ENCODE peak calls at places on chromosome 20, in eight cellular contexts. O, T, J, X, U, N, D and Y are unnamed samples.
A peak's percentile ranks its signal among the peaks of the same experiment; 100 is the strongest.

GRCh38 chr20:40728470-40728869 is 39.4 kb upstream of the MAFB start:
- DNase-seq in N (no peak), J (no peak), U (no peak), O (no peak), D (no peak), T (peak; percentile 3), X (no peak), Y (no peak)

GRCh38 chr20:3239867-3240775 is 1.1 kb upstream of the SLC4A11 start:
- DNase-seq in J (peak; percentile 21), N (no peak), O (no peak), U (peak; percentile 66), X (no peak), D (no peak), T (peak; percentile 31), Y (no peak)

GRCh38 chr20:62809530-62810428 is 5.1 kb downstream of the OGFR start:
- DNase-seq in U (no peak), O (no peak), T (no peak), X (no peak), N (no peak), J (no peak), D (no peak), Y (no peak)

GRCh38 chr20:8361008-8361652 is 229.1 kb downstream of the PLCB1 start:
- DNase-seq in X (no peak), O (no peak), D (no peak), J (peak; percentile 69), U (peak; percentile 1), T (peak; percentile 81), N (no peak), Y (no peak)

GRCh38 chr20:50534567-50534966 is 24.4 kb downstream of the PTPN1 start:
- DNase-seq in T (peak; percentile 86), O (no peak), X (no peak), U (no peak), N (no peak), J (peak; percentile 80), D (no peak), Y (no peak)

GRCh38 chr20:8306916-8307315 is 174.8 kb downstream of the PLCB1 start:
- DNase-seq in N (no peak), J (no peak), U (no peak), O (no peak), D (no peak), T (no peak), X (no peak), Y (no peak)

GRCh38 chr20:16063876-16064275 is 509.4 kb downstream of the KIF16B start:
- DNase-seq in T (no peak), O (no peak), X (no peak), N (no peak), D (no peak), U (peak; percentile 9), J (peak; percentile 1), Y (no peak)

GRCh38 chr20:50683570-50683969 is 7.8 kb downstream of the RIPOR3 start:
- DNase-seq in X (no peak), U (no peak), T (no peak), N (no peak), O (no peak), D (no peak), J (no peak), Y (no peak)

GRCh38 chr20:41029150-41029872 is 689 bp downstream of the TOP1 start:
- DNase-seq in X (peak; percentile 68), T (peak; percentile 33), J (no peak), O (no peak), U (no peak), D (peak; percentile 11), N (peak; percentile 69), Y (no peak)

GRCh38 chr20:51372176-51372803 is 170.2 kb downstream of the NFATC2 start:
- DNase-seq in U (peak; percentile 73), J (peak; percentile 72), X (peak; percentile 81), O (peak; percentile 26), D (peak; percentile 44), T (peak; percentile 78), N (no peak), Y (no peak)

GRCh38 chr20:40486297-40486696 is 202.7 kb downstream of the MAFB start:
- DNase-seq in N (no peak), U (no peak), D (no peak), J (no peak), T (no peak), O (no peak), X (no peak), Y (no peak)

GRCh38 chr20:2751868-2752630 is 48.4 kb downstream of the CPXM1 start:
- DNase-seq in O (no peak), N (no peak), J (no peak), T (no peak), X (peak; percentile 71), U (no peak), D (peak; percentile 47), Y (no peak)

GRCh38 chr20:25600632-25601031 is 15.3 kb upstream of the NINL start:
- DNase-seq in O (no peak), N (no peak), J (peak; percentile 33), D (no peak), U (no peak), T (no peak), X (no peak), Y (no peak)

GRCh38 chr20:2840967-2841531 is 504 bp downstream of the VPS16 start:
- DNase-seq in J (peak; percentile 66), U (peak; percentile 35), O (no peak), T (peak; percentile 62), X (peak; percentile 86), N (no peak), D (no peak), Y (no peak)

GRCh38 chr20:42483694-42484303 is 705.9 kb downstream of the PTPRT start:
- DNase-seq in T (no peak), U (no peak), N (no peak), J (no peak), D (no peak), X (no peak), O (no peak), Y (no peak)
- TF ChIP-seq CTCF in T (peak; percentile 18), U (peak; percentile 19), N (no peak), J (peak; percentile 16), D (no peak), X (no peak), O (no peak), Y (peak; percentile 46)

GRCh38 chr20:49484180-49485140 is 2.0 kb upstream of the KCNB1 start:
- DNase-seq in J (peak; percentile 64), N (peak; percentile 87), X (peak; percentile 92), O (peak; percentile 72), D (peak; percentile 42), T (peak; percentile 75), U (peak; percentile 85), Y (no peak)
- TF ChIP-seq CTCF in J (no peak), N (peak; percentile 88), X (peak; percentile 75), O (peak; percentile 86), D (peak; percentile 36), T (peak; percentile 58), U (peak; percentile 54), Y (peak; percentile 31)

GRCh38 chr20:43530321-43531090 is 23.0 kb downstream of the L3MBTL1 start:
- DNase-seq in D (no peak), N (peak; percentile 60), O (no peak), X (no peak), J (no peak), U (no peak), T (no peak), Y (no peak)

GRCh38 chr20:43529051-43529450 is 21.6 kb downstream of the L3MBTL1 start:
- DNase-seq in O (no peak), T (no peak), X (no peak), D (no peak), J (no peak), N (peak; percentile 6), U (no peak), Y (no peak)

GRCh38 chr20:43529457-43530153 is 22.1 kb downstream of the L3MBTL1 start:
- DNase-seq in N (peak; percentile 29), U (no peak), J (no peak), O (no peak), X (no peak), D (no peak), T (no peak), Y (no peak)

GRCh38 chr20:43531091-43531443 is 23.6 kb downstream of the L3MBTL1 start:
- DNase-seq in O (no peak), X (no peak), U (no peak), T (no peak), D (no peak), N (no peak), J (no peak), Y (no peak)

DNA sequence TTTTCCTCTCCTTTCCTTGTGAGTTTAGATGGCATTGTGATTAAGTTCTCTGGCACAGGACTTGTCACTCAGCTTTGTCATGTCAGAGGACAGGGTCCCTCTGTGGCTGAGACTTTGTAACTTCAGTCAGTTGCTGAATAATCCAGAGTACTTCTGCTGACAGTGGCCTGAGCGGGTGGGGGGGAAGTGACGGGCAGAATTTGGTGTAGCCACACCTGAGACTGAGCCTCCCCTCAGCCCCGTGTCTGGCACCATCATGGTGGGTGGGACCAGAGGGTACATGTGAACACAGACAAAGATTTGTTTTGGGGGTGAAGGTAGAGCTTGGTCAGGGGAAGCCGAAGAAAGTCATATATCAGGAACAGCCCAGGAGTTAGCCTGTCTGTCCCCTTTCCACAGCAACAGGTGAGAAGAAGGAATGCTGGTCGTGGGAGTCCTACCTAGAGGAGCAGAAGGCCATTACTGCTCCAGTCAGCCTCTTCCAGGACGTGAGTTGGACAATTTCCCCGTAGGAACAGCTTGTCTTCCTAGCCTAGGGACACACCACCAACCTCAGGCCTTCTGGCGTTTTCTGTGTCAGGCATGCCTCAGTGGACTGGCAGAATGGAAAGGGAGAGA is 20.9 kb downstream of the L3MBTL1 start:
- DNase-seq in D (no peak), T (no peak), O (no peak), X (no peak), N (peak; percentile 32), J (no peak), U (no peak), Y (no peak)
- TF ChIP-seq CTCF in D (no peak), T (no peak), O (no peak), X (no peak), N (no peak), J (no peak), U (no peak), Y (no peak)

GRCh38 chr20:44698351-44698750 is 16.8 kb upstream of the CCN5 start:
- DNase-seq in U (no peak), J (no peak), T (no peak), O (no peak), X (no peak), N (peak; percentile 63), D (no peak), Y (no peak)

GRCh38 chr20:44694159-44694558 is 21.0 kb upstream of the CCN5 start:
- DNase-seq in J (no peak), D (no peak), U (no peak), X (no peak), N (no peak), T (no peak), O (no peak), Y (no peak)

GRCh38 chr20:44693625-44694024 is 21.5 kb upstream of the CCN5 start:
- DNase-seq in O (no peak), D (no peak), U (no peak), X (no peak), J (no peak), T (no peak), N (peak; percentile 37), Y (no peak)

GRCh38 chr20:44695295-44696230 is 19.6 kb upstream of the CCN5 start:
- DNase-seq in D (no peak), O (no peak), X (no peak), N (peak; percentile 60), U (no peak), J (peak; percentile 78), T (peak; percentile 57), Y (no peak)

DNA sequence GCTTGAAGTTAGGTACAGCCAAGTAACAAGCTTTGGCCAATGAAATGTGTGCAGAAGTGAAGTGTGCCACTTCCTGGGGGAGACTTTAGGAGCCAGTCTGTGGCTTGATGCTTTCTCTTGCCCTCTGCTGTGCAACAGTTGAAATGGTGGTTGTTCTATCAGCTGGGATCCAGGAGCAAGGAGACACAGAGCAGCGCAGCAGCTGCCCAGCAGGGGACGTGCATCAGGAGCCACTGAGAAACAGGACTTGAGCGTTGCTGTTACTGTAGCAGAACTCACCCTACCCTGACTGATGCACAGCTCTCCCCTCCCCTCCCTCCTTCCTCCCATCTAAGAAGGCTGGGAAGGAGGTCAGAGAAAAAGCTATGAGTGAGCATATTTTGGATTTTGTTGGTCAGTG is 18.9 kb upstream of the CCN5 start:
- DNase-seq in D (no peak), O (no peak), X (no peak), N (peak; percentile 45), U (no peak), J (no peak), T (no peak), Y (no peak)
- TF ChIP-seq CTCF in D (no peak), O (no peak), X (no peak), N (no peak), U (no peak), J (peak; percentile 6), T (peak; percentile 13), Y (no peak)